ENCODE peak calls at places on chromosomes 16 and 17, in ten cellular contexts. P, T, K, L, O, G, W, F, B and Z are unnamed samples.
A peak's percentile ranks its signal among the peaks of the same experiment; 100 is the strongest.

GRCh38 chr17:28282596-28282995 is 36.4 kb upstream of the TMEM97 start:
- DNase-seq in B (no peak), K (peak; percentile 62), O (no peak), L (peak; percentile 50), G (no peak), P (peak; percentile 93), W (peak; percentile 69), T (no peak), F (peak; percentile 87), Z (no peak)

GRCh38 chr17:43334744-43335400 is 63.9 kb upstream of the ARL4D start:
- DNase-seq in L (no peak), K (no peak), F (no peak), W (no peak), T (no peak), G (no peak), O (no peak), B (no peak), P (no peak), Z (no peak)

GRCh38 chr16:76389126-76389525 is 111.9 kb downstream of the CNTNAP4 start:
- DNase-seq in W (no peak), K (no peak), T (no peak), F (no peak), O (no peak), P (no peak), B (no peak), G (no peak), L (no peak), Z (no peak)

GRCh38 chr17:81004336-81005015 is 12.8 kb downstream of the CHMP6 start:
- DNase-seq in W (no peak), L (no peak), B (no peak), G (no peak), F (no peak), T (no peak), K (no peak), O (no peak), P (no peak), Z (no peak)

GRCh38 chr17:35499548-35499947 is 37.9 kb downstream of the SLFN12L start:
- DNase-seq in T (no peak), L (no peak), P (no peak), G (no peak), W (no peak), F (no peak), B (no peak), O (no peak), K (no peak), Z (no peak)

GRCh38 chr16:73116576-73116975 is 68.6 kb upstream of the ZFHX3 start:
- DNase-seq in T (no peak), L (no peak), K (no peak), B (no peak), G (no peak), F (no peak), O (no peak), P (no peak), W (no peak), Z (no peak)

GRCh38 chr16:89319883-89320716 is 102.6 kb downstream of the ZNF778 start:
- DNase-seq in O (peak; percentile 75), W (no peak), T (peak; percentile 64), B (no peak), P (peak; percentile 66), L (no peak), F (peak; percentile 62), K (no peak), G (peak; percentile 61), Z (peak; percentile 74)

GRCh38 chr17:48052956-48053757 is 5.0 kb downstream of the NFE2L1 start:
- DNase-seq in P (no peak), G (no peak), L (no peak), T (peak; percentile 89), F (no peak), O (peak; percentile 92), B (peak; percentile 66), K (peak; percentile 64), W (peak; percentile 85), Z (no peak)

GRCh38 chr17:31369266-31369665 is 22.2 kb upstream of the RAB11FIP4 start:
- DNase-seq in F (no peak), K (no peak), W (no peak), B (no peak), T (no peak), G (no peak), L (no peak), P (peak; percentile 58), O (no peak), Z (no peak)

GRCh38 chr16:27600386-27600785 is 50.4 kb downstream of the KATNIP start:
- DNase-seq in L (no peak), B (no peak), G (peak; percentile 64), K (no peak), T (no peak), W (no peak), P (no peak), F (no peak), O (no peak), Z (no peak)

GRCh38 chr17:50661795-50662391 is 27.2 kb downstream of the ABCC3 start:
- DNase-seq in T (no peak), L (peak; percentile 84), B (no peak), F (peak; percentile 89), O (peak; percentile 64), W (no peak), G (peak; percentile 79), K (no peak), P (peak; percentile 91), Z (peak; percentile 64)

GRCh38 chr17:50328360-50328759 is 17.6 kb upstream of the XYLT2 start:
- DNase-seq in P (no peak), W (peak; percentile 38), O (no peak), K (no peak), T (no peak), B (no peak), G (no peak), F (no peak), L (no peak), Z (no peak)

GRCh38 chr17:15397605-15398004 is 56.2 kb upstream of the TEKT3 start:
- DNase-seq in F (no peak), B (no peak), O (peak; percentile 8), L (no peak), T (no peak), P (no peak), K (no peak), W (no peak), G (no peak), Z (no peak)

GRCh38 chr17:74566132-74566753 is 1.1 kb downstream of the CD300H start:
- DNase-seq in L (no peak), P (peak; percentile 11), O (peak; percentile 65), F (no peak), B (peak; percentile 8), K (no peak), G (peak; percentile 88), W (no peak), T (peak; percentile 57), Z (peak; percentile 58)

GRCh38 chr16:57903656-57904055 is 67.3 kb downstream of the CNGB1 start:
- DNase-seq in B (no peak), T (no peak), W (no peak), O (no peak), P (no peak), G (no peak), F (no peak), L (no peak), K (no peak), Z (no peak)

GRCh38 chr17:21285164-21286065 is 904 bp downstream of the MAP2K3 start:
- DNase-seq in L (no peak), K (no peak), F (peak; percentile 68), T (peak; percentile 67), B (no peak), W (no peak), P (peak; percentile 64), G (no peak), O (no peak), Z (peak; percentile 60)

GRCh38 chr16:23013484-23013883 is 135.8 kb downstream of the USP31 start:
- DNase-seq in F (no peak), T (no peak), G (no peak), L (no peak), K (no peak), O (peak; percentile 38), P (no peak), W (no peak), B (no peak), Z (peak; percentile 21)

GRCh38 chr17:9332164-9332527 is 243.5 kb downstream of the STX8 start:
- DNase-seq in O (no peak), L (no peak), W (no peak), B (no peak), K (no peak), F (no peak), T (no peak), G (no peak), P (no peak), Z (no peak)

GRCh38 chr17:17084941-17085340 is 42.7 kb downstream of the MPRIP start:
- DNase-seq in B (no peak), L (no peak), O (no peak), G (no peak), W (no peak), K (no peak), T (no peak), F (no peak), P (no peak), Z (no peak)

GRCh38 chr16:12576878-12577277 is 226.8 kb downstream of the CPPED1 start:
- DNase-seq in B (no peak), O (no peak), L (no peak), K (no peak), W (no peak), P (no peak), F (no peak), G (no peak), T (no peak), Z (no peak)

GRCh38 chr17:79985951-79986391 is 49.7 kb downstream of the TBC1D16 start:
- DNase-seq in P (no peak), O (no peak), B (no peak), G (no peak), T (no peak), L (no peak), F (no peak), W (no peak), K (no peak), Z (no peak)

GRCh38 chr17:65364408-65364807 is 197.0 kb downstream of the AXIN2 start:
- DNase-seq in T (no peak), P (no peak), W (no peak), B (no peak), G (no peak), F (no peak), K (no peak), O (no peak), L (no peak), Z (no peak)

GRCh38 chr17:49928826-49929475 is 40.0 kb upstream of the DLX4 start:
- DNase-seq in L (no peak), P (peak; percentile 25), W (no peak), B (no peak), O (no peak), K (no peak), G (no peak), T (no peak), F (peak; percentile 6), Z (no peak)

GRCh38 chr16:9003763-9004162 is 40.1 kb upstream of the USP7 start:
- DNase-seq in F (no peak), O (no peak), T (no peak), G (no peak), P (no peak), K (no peak), W (no peak), L (no peak), B (no peak), Z (no peak)

GRCh38 chr17:75902406-75902805 is 2.3 kb downstream of the MRPL38 start:
- DNase-seq in P (no peak), W (no peak), G (no peak), T (no peak), O (no peak), K (no peak), B (no peak), F (no peak), L (no peak), Z (no peak)